ENCODE peak calls at places on chromosomes 13 and 19, in six cellular contexts. T is adrenal gland, B is epithelial cell of proximal tubule, Y is cardiac fibroblast, D is fibroblast of mammary gland, N is AG09319. O is an unnamed sample.

GRCh38 chr13:97222934-97223710 is 989 bp downstream of the MBNL2 start:
- DNase-seq in T (no peak), B (peak), Y (peak), D (no peak), N (no peak), O (no peak)

GRCh38 chr19:2719910-2720776 is 1.0 kb downstream of the DIRAS1 start:
- DNase-seq in T (no peak), B (no peak), Y (peak), D (peak), N (no peak), O (no peak)

GRCh38 chr13:32323912-32324311 is 8.6 kb downstream of the BRCA2 start:
- DNase-seq in T (no peak), B (peak), Y (peak), D (peak), N (peak), O (no peak)

GRCh38 chr13:101520672-101521071 is 68.2 kb downstream of the ITGBL1 start:
- DNase-seq in T (no peak), B (no peak), Y (peak), D (peak), N (no peak), O (no peak)

GRCh38 chr19:1636325-1637236 is 15.8 kb downstream of the TCF3 start:
- DNase-seq in T (no peak), B (no peak), Y (no peak), D (no peak), N (no peak), O (no peak)

GRCh38 chr19:7550987-7551761 is 15.7 kb downstream of the PNPLA6 start:
- DNase-seq in T (peak), B (no peak), Y (peak), D (peak), N (no peak), O (peak)

GRCh38 chr13:42696191-42696590 is 85.2 kb upstream of the FAM216B start:
- DNase-seq in T (no peak), B (no peak), Y (peak), D (peak), N (no peak), O (no peak)

GRCh38 chr13:32783067-32783466 is 196.8 kb downstream of the PDS5B start:
- DNase-seq in T (no peak), B (no peak), Y (peak), D (peak), N (no peak), O (no peak)

GRCh38 chr19:47186337-47187022 is 44.5 kb downstream of the BBC3 start:
- DNase-seq in T (no peak), B (no peak), Y (no peak), D (no peak), N (no peak), O (peak)

GRCh38 chr19:50511069-50511822 is at the start of gene JOSD2:
- DNase-seq in T (peak), B (peak), Y (peak), D (peak), N (peak), O (peak)

GRCh38 chr19:47414469-47414868 is 4.9 kb downstream of the MEIS3 start:
- DNase-seq in T (no peak), B (no peak), Y (no peak), D (no peak), N (no peak), O (no peak)

GRCh38 chr13:26445092-26445491 is 112.4 kb upstream of the WASF3 start:
- DNase-seq in T (no peak), B (no peak), Y (no peak), D (no peak), N (no peak), O (no peak)

GRCh38 chr13:41463823-41464602 is 6.7 kb downstream of the RGCC start:
- DNase-seq in T (no peak), B (no peak), Y (no peak), D (no peak), N (no peak), O (peak)

GRCh38 chr13:91181892-91182291 is 165.6 kb upstream of the MIR17HG start:
- DNase-seq in T (no peak), B (no peak), Y (no peak), D (no peak), N (no peak), O (no peak)

GRCh38 chr13:107534548-107534947 is 680.8 kb downstream of the LIG4 start:
- DNase-seq in T (no peak), B (no peak), Y (no peak), D (no peak), N (no peak), O (no peak)

GRCh38 chr19:44746946-44747738 is 1.4 kb upstream of the BCL3 start:
- DNase-seq in T (peak), B (no peak), Y (peak), D (peak), N (peak), O (peak)

GRCh38 chr13:78193853-78194252 is 275.2 kb upstream of the EDNRB start:
- DNase-seq in T (no peak), B (peak), Y (no peak), D (no peak), N (no peak), O (peak)

GRCh38 chr19:12955996-12956395 is 1.0 kb downstream of the GADD45GIP1 start:
- DNase-seq in T (no peak), B (no peak), Y (no peak), D (no peak), N (no peak), O (no peak)

GRCh38 chr19:42270346-42271044 is 1.4 kb downstream of the CIC start:
- DNase-seq in T (peak), B (no peak), Y (peak), D (peak), N (peak), O (peak)

GRCh38 chr13:93947651-93948050 is 531.8 kb downstream of the DCT start:
- DNase-seq in T (no peak), B (no peak), Y (no peak), D (no peak), N (no peak), O (no peak)

GRCh38 chr19:16520074-16520973 is 21.9 kb downstream of the CHERP start:
- DNase-seq in T (no peak), B (no peak), Y (no peak), D (no peak), N (no peak), O (no peak)

DNA sequence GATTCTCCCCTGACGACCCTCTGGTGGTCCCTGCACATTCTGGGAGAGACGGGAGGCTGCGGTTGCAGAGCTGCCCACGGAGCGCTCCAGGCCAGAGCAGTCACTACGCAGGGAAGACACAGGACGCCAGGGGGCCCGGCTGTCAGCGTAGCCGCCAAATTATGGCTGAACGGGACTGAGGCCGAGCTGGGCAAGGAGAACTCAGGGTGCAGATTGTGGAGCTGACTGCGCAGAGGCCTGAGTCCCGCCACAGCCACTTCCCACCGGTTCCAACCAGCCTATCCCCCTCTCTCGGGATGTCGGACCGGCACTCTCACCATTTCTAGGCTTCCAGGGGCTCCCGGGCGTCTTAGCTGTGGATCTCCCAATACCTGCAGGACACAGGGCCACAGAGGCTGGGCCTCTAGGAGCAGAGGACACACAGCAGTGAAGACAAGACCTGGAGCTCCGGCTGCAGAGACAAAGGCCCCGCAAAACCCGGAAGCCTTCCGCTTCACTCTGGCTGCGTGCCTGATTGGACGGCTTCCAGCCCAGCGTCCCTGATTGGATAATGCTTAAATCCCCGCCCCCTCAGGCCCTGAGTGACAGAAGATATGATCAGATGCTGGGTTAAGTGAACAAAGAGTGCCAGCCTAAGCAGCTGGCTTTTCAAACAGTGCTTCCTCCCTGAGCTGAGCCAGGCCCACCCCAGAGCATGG is at the start of gene ZNF737:
- DNase-seq in T (peak), B (peak), Y (peak), D (peak), N (peak), O (peak)
- TF ChIP-seq CTCF in T (no peak), B (peak), Y (peak), D (peak), N (peak), O (no peak)

DNA sequence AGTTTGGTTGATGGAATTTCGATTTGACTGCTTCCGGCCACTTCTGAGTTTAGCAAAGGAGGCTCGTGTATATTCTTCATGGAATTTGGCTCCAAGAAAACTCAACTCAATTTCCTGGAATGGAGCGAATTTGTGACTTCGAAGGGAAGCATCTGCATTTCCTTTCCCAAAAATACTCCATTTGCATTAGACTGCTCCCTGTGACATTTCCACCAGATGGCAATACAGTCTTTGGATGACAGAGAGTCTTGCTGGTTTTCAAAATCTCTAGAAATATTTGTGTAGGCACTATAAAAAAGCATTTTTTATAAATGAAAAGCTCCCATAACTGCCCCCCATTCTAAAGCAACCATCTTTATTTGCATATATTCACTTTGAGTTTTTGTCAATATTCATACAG is 4.1 kb downstream of the C1QTNF9 start:
- DNase-seq in T (no peak), B (no peak), Y (peak), D (peak), N (no peak), O (no peak)
- TF ChIP-seq CTCF in T (peak), B (peak), Y (peak), D (peak), N (peak), O (no peak)

DNA sequence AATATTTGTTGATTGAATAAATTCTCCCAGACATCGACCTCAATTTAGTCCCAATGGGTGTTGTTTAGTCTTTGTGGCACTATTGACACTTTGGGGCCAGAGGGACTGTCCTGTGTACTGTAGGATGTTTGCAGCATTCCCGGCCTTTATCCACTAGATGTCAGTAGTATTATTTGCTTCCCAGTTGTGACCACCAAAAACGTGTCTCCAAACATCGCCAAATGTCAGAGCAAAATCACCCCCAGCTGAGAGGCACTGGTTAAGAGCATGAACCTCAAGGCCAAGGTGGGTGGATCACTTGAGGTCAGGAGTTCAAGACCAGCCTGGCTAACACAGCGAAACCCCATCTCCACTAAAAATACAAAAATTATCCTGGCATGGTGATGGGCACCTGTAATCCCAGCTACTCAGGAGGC is 15.4 kb downstream of the NLRP12 start:
- DNase-seq in T (no peak), B (no peak), Y (peak), D (peak), N (peak), O (no peak)
- TF ChIP-seq CTCF in T (peak), B (peak), Y (peak), D (peak), N (peak), O (no peak)

GRCh38 chr13:46717275-46717674 is 79.7 kb downstream of the ESD start:
- DNase-seq in T (no peak), B (no peak), Y (no peak), D (no peak), N (no peak), O (no peak)

GRCh38 chr13:46716821-46717220 is 80.1 kb downstream of the ESD start:
- DNase-seq in T (no peak), B (no peak), Y (no peak), D (no peak), N (no peak), O (no peak)

GRCh38 chr13:46715363-46715762 is 81.6 kb downstream of the ESD start:
- DNase-seq in T (no peak), B (no peak), Y (no peak), D (no peak), N (no peak), O (no peak)

DNA sequence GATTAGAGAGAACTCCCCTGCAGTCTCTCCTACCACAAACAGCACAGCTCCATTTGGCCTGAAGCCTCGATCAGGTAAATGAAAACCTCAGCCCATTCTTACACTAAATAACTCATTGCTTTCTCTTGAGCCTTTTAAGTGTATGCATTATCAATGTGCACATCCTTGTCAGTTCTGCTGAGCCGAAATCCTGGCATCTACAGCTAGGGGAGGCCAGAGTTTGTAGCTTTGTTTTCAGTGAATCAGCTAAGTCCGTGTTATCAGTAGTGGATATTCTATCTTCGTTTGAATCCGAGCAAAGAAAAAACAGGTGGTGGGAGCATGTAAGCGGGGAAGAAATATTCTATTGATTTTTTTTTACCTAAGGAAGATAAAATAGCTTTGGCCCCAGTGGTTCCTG is 84.4 kb downstream of the ESD start:
- DNase-seq in T (no peak), B (no peak), Y (no peak), D (no peak), N (no peak), O (no peak)
- TF ChIP-seq CTCF in T (no peak), B (no peak), Y (peak), D (no peak), N (no peak), O (no peak)

DNA sequence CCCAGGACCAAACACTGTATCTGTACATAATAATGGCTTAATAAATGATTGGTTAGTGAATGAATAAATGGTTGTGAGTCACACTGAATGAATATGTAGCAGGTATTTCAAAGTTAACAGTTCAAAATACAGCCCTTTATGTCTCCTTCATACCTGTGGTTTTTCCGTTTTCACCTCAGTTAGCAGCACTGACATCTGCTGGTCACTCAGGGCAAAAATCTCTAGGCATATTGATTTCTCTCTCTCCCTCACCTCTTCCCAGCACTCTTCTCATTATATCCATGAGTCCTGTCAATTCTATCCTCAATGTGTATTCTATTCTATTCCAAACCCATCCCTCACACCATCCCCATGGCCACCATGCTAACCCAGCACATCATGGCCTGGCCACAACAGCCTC is 76.2 kb downstream of the PEG3 start:
- DNase-seq in T (no peak), B (no peak), Y (no peak), D (no peak), N (no peak), O (no peak)
- TF ChIP-seq CTCF in T (no peak), B (peak), Y (no peak), D (no peak), N (no peak), O (no peak)

O was measured in GM20000.